ENCODE peak calls at places on chromosome 15, in ten cellular contexts. One of them, this sample, is unnamed.

GRCh38 chr15:99059010-99059981 is 45.6 kb upstream of the SYNM start:
- DNase-seq in astrocyte of the spinal cord: peak; percentile 84
- DNase-seq in endothelial cell of umbilical vein: peak; percentile 61
- DNase-seq in HTR-8/SVneo: peak; percentile 84
- DNase-seq in fibroblast of pulmonary artery: peak; percentile 87
- DNase-seq in glutamatergic neuron: peak; percentile 79
- DNase-seq in AG04449: peak; percentile 46
- DNase-seq in GM20000: peak; percentile 90
- DNase-seq in stimulated activated naive CD8-positive, alpha-beta T cell treated with anti-CD3 and anti-CD28 coated beads, Interleukin-15, Interleukin-2, amounts not matched to agents 100 U/mL and 50 U/mL, for 24 hours: peak; percentile 70
- DNase-seq in cardiac fibroblast: peak; percentile 89
- DNase-seq in this sample: peak; percentile 77

GRCh38 chr15:37099321-37100108 is 834 bp downstream of the MEIS2 start:
- DNase-seq in HTR-8/SVneo: no peak
- DNase-seq in stimulated activated naive CD8-positive, alpha-beta T cell treated with anti-CD3 and anti-CD28 coated beads, Interleukin-15, Interleukin-2, amounts not matched to agents 100 U/mL and 50 U/mL, for 24 hours: no peak
- DNase-seq in glutamatergic neuron: no peak
- DNase-seq in astrocyte of the spinal cord: peak; percentile 53
- DNase-seq in AG04449: no peak
- DNase-seq in fibroblast of pulmonary artery: no peak
- DNase-seq in endothelial cell of umbilical vein: peak; percentile 46
- DNase-seq in GM20000: no peak
- DNase-seq in cardiac fibroblast: no peak
- DNase-seq in this sample: no peak

GRCh38 chr15:63918317-63918672 is 84.5 kb upstream of the HERC1 start:
- DNase-seq in AG04449: no peak
- DNase-seq in fibroblast of pulmonary artery: no peak
- DNase-seq in endothelial cell of umbilical vein: no peak
- DNase-seq in HTR-8/SVneo: no peak
- DNase-seq in GM20000: no peak
- DNase-seq in stimulated activated naive CD8-positive, alpha-beta T cell treated with anti-CD3 and anti-CD28 coated beads, Interleukin-15, Interleukin-2, amounts not matched to agents 100 U/mL and 50 U/mL, for 24 hours: no peak
- DNase-seq in glutamatergic neuron: peak; percentile 37
- DNase-seq in cardiac fibroblast: no peak
- DNase-seq in astrocyte of the spinal cord: no peak
- DNase-seq in this sample: no peak

GRCh38 chr15:101176625-101177024 is 75.2 kb downstream of the CHSY1 start:
- DNase-seq in fibroblast of pulmonary artery: peak; percentile 93
- DNase-seq in stimulated activated naive CD8-positive, alpha-beta T cell treated with anti-CD3 and anti-CD28 coated beads, Interleukin-15, Interleukin-2, amounts not matched to agents 100 U/mL and 50 U/mL, for 24 hours: no peak
- DNase-seq in cardiac fibroblast: peak; percentile 84
- DNase-seq in HTR-8/SVneo: no peak
- DNase-seq in AG04449: no peak
- DNase-seq in astrocyte of the spinal cord: no peak
- DNase-seq in GM20000: no peak
- DNase-seq in endothelial cell of umbilical vein: peak; percentile 79
- DNase-seq in glutamatergic neuron: no peak
- DNase-seq in this sample: no peak

GRCh38 chr15:90482124-90483011 is 47.4 kb upstream of the CRTC3 start:
- DNase-seq in glutamatergic neuron: peak; percentile 54
- DNase-seq in AG04449: no peak
- DNase-seq in GM20000: peak; percentile 34
- DNase-seq in HTR-8/SVneo: peak; percentile 44
- DNase-seq in endothelial cell of umbilical vein: peak; percentile 78
- DNase-seq in stimulated activated naive CD8-positive, alpha-beta T cell treated with anti-CD3 and anti-CD28 coated beads, Interleukin-15, Interleukin-2, amounts not matched to agents 100 U/mL and 50 U/mL, for 24 hours: peak; percentile 45
- DNase-seq in fibroblast of pulmonary artery: peak; percentile 78
- DNase-seq in astrocyte of the spinal cord: peak; percentile 59
- DNase-seq in cardiac fibroblast: peak; percentile 82
- DNase-seq in this sample: peak; percentile 32

GRCh38 chr15:70132571-70132970 is 34.9 kb upstream of the TLE3 start:
- DNase-seq in endothelial cell of umbilical vein: no peak
- DNase-seq in astrocyte of the spinal cord: no peak
- DNase-seq in GM20000: no peak
- DNase-seq in stimulated activated naive CD8-positive, alpha-beta T cell treated with anti-CD3 and anti-CD28 coated beads, Interleukin-15, Interleukin-2, amounts not matched to agents 100 U/mL and 50 U/mL, for 24 hours: no peak
- DNase-seq in HTR-8/SVneo: no peak
- DNase-seq in glutamatergic neuron: no peak
- DNase-seq in fibroblast of pulmonary artery: no peak
- DNase-seq in cardiac fibroblast: no peak
- DNase-seq in AG04449: no peak
- DNase-seq in this sample: no peak

GRCh38 chr15:27592036-27592725 is 506.9 kb downstream of the OCA2 start:
- DNase-seq in stimulated activated naive CD8-positive, alpha-beta T cell treated with anti-CD3 and anti-CD28 coated beads, Interleukin-15, Interleukin-2, amounts not matched to agents 100 U/mL and 50 U/mL, for 24 hours: no peak
- DNase-seq in fibroblast of pulmonary artery: peak; percentile 3
- DNase-seq in astrocyte of the spinal cord: peak; percentile 48
- DNase-seq in HTR-8/SVneo: no peak
- DNase-seq in glutamatergic neuron: no peak
- DNase-seq in endothelial cell of umbilical vein: no peak
- DNase-seq in cardiac fibroblast: no peak
- DNase-seq in GM20000: no peak
- DNase-seq in AG04449: no peak
- DNase-seq in this sample: no peak

GRCh38 chr15:69729167-69729748 is 276.6 kb downstream of the RPLP1 start:
- DNase-seq in endothelial cell of umbilical vein: peak; percentile 39
- DNase-seq in AG04449: no peak
- DNase-seq in stimulated activated naive CD8-positive, alpha-beta T cell treated with anti-CD3 and anti-CD28 coated beads, Interleukin-15, Interleukin-2, amounts not matched to agents 100 U/mL and 50 U/mL, for 24 hours: peak; percentile 83
- DNase-seq in astrocyte of the spinal cord: no peak
- DNase-seq in HTR-8/SVneo: peak; percentile 47
- DNase-seq in glutamatergic neuron: peak; percentile 56
- DNase-seq in fibroblast of pulmonary artery: peak; percentile 56
- DNase-seq in cardiac fibroblast: peak; percentile 50
- DNase-seq in GM20000: peak; percentile 53
- DNase-seq in this sample: no peak

This sample was measured in AG04450.